ENCODE peak calls at places on chromosome 21, in nine cellular contexts. J is heart left ventricle, M is IMR-90, Y is HCT116, G is body of pancreas, B is tibial nerve, W is right cardiac atrium, D is upper lobe of right lung, X is OCI-LY7. I is an unnamed sample. For H3K4me1, the result is how much of the 10 kb centered on the place peaks cover.

GRCh38 chr21:29170935-29171334 is 40.5 kb downstream of the MAP3K7CL start:
- DNase-seq in J (no peak), M (no peak), Y (no peak), G (no peak), B (no peak), W (no peak), D (no peak), X (no peak), I (no peak)

GRCh38 chr21:38741976-38742309 is 63.8 kb upstream of the ETS2 start:
- DNase-seq in J (no peak), M (no peak), Y (no peak), G (no peak), B (no peak), W (no peak), D (no peak), X (no peak), I (peak)

GRCh38 chr21:40140675-40141074 is 273.4 kb downstream of the PCP4 start:
- DNase-seq in J (no peak), M (no peak), Y (no peak), G (no peak), B (no peak), W (no peak), D (no peak), X (no peak), I (no peak)

GRCh38 chr21:26966360-26966977 is 419 bp downstream of the ADAMTS5 start:
- DNase-seq in J (no peak), M (peak), Y (no peak), G (no peak), B (no peak), W (peak), D (no peak), X (no peak), I (no peak)

GRCh38 chr21:31162827-31163226 is 124.6 kb upstream of the KRTAP19-8 start:
- DNase-seq in J (no peak), M (peak), Y (no peak), G (no peak), B (no peak), W (no peak), D (no peak), X (no peak), I (no peak)

GRCh38 chr21:37535672-37536071 is 169.1 kb downstream of the DYRK1A start:
- DNase-seq in J (no peak), M (no peak), Y (no peak), G (no peak), B (no peak), W (no peak), D (no peak), X (no peak), I (no peak)

GRCh38 chr21:44255519-44255981 is 6.1 kb downstream of the DNMT3L start:
- DNase-seq in J (no peak), M (peak), Y (no peak), G (no peak), B (no peak), W (no peak), D (no peak), X (no peak), I (no peak)

GRCh38 chr21:16194851-16195251 is 465.1 kb downstream of the USP25 start:
- DNase-seq in J (peak), M (peak), Y (no peak), G (no peak), B (peak), W (no peak), D (no peak), X (no peak), I (no peak)

GRCh38 chr21:38798481-38798882 is 7.2 kb upstream of the ETS2 start:
- DNase-seq in J (no peak), M (no peak), Y (peak), G (peak), B (no peak), W (no peak), D (no peak), X (no peak), I (peak)

GRCh38 chr21:44654576-44654950 is at the start of gene KRTAP12-4:
- DNase-seq in J (no peak), M (no peak), Y (no peak), G (no peak), B (no peak), W (no peak), D (no peak), X (no peak), I (no peak)

GRCh38 chr21:45951676-45952075 is 29.9 kb upstream of the COL6A1 start:
- DNase-seq in J (no peak), M (no peak), Y (no peak), G (no peak), B (no peak), W (no peak), D (no peak), X (no peak), I (no peak)

GRCh38 chr21:28822882-28823335 is 169.8 kb downstream of the LTN1 start:
- DNase-seq in J (no peak), M (peak), Y (no peak), G (no peak), B (peak), W (no peak), D (no peak), X (no peak), I (peak)

GRCh38 chr21:16125274-16125673 is 395.5 kb downstream of the USP25 start:
- DNase-seq in J (no peak), M (no peak), Y (no peak), G (no peak), B (no peak), W (no peak), D (no peak), X (no peak), I (no peak)

GRCh38 chr21:34704119-34704518 is 35.3 kb downstream of the CLIC6 start:
- DNase-seq in J (no peak), M (peak), Y (no peak), G (no peak), B (peak), W (no peak), D (no peak), X (no peak), I (no peak)

GRCh38 chr21:33267250-33267649 is 1.1 kb downstream of the IL10RB start:
- DNase-seq in J (no peak), M (no peak), Y (no peak), G (no peak), B (no peak), W (no peak), D (no peak), X (no peak), I (no peak)
- H3K27ac ChIP-seq in J (peak), M (no peak), Y (no peak), G (peak), B (peak), W (peak), D (peak), X (peak), I (peak)

GRCh38 chr21:17795084-17796036 is 23.8 kb downstream of the C21orf91 start:
- DNase-seq in J (no peak), M (no peak), Y (no peak), G (no peak), B (no peak), W (no peak), D (no peak), X (no peak), I (no peak)

GRCh38 chr21:17796037-17796403 is 23.1 kb downstream of the C21orf91 start:
- DNase-seq in J (no peak), M (no peak), Y (no peak), G (no peak), B (no peak), W (no peak), D (no peak), X (no peak), I (no peak)

GRCh38 chr21:17794631-17795030 is 24.5 kb downstream of the C21orf91 start:
- DNase-seq in J (no peak), M (no peak), Y (no peak), G (no peak), B (no peak), W (no peak), D (no peak), X (no peak), I (no peak)

GRCh38 chr21:17797967-17798366 is 21.2 kb downstream of the C21orf91 start:
- DNase-seq in J (no peak), M (no peak), Y (no peak), G (no peak), B (no peak), W (no peak), D (no peak), X (no peak), I (no peak)

DNA sequence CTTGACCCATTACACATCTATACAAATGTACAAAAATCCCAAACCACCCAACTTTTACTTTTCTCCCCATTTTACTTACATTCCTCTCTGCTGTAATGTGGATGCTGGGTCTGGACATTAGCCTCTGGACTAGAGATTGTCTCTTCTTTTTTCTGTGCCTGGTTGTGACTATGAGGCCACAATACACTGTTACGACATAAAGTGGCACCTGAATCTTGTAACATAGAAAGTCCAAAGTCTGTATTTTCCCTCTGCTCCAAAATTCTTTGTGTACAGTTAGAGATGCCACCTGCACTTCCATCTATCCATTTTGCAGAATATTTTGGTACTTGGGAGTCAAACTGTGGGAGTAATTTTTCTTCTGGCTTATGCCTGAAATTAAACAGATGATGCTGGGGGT is 22.7 kb downstream of the C21orf91 start:
- DNase-seq in J (no peak), M (no peak), Y (no peak), G (no peak), B (no peak), W (no peak), D (no peak), X (no peak), I (no peak)
- H3K4me1 ChIP-seq in J (half or more), M (under half), Y (under half), G (under half), B (under half), W (under half), D (under half), X (under half), I (under half)

GRCh38 chr21:42081138-42081537 is 10.0 kb downstream of the UMODL1 start:
- DNase-seq in J (no peak), M (no peak), Y (no peak), G (no peak), B (no peak), W (no peak), D (no peak), X (no peak), I (no peak)
- H3K27ac ChIP-seq in J (no peak), M (no peak), Y (no peak), G (no peak), B (no peak), W (no peak), D (no peak), X (no peak), I (no peak)

GRCh38 chr21:35713914-35714313 is 346.4 kb downstream of the SETD4 start:
- DNase-seq in J (no peak), M (no peak), Y (no peak), G (no peak), B (no peak), W (no peak), D (no peak), X (no peak), I (no peak)

GRCh38 chr21:35705888-35706287 is 354.4 kb downstream of the SETD4 start:
- DNase-seq in J (no peak), M (no peak), Y (no peak), G (peak), B (no peak), W (no peak), D (no peak), X (no peak), I (no peak)

GRCh38 chr21:35716886-35717285 is 343.4 kb downstream of the SETD4 start:
- DNase-seq in J (no peak), M (no peak), Y (no peak), G (no peak), B (no peak), W (no peak), D (no peak), X (no peak), I (no peak)

GRCh38 chr21:35711661-35712060 is 348.7 kb downstream of the SETD4 start:
- DNase-seq in J (no peak), M (no peak), Y (no peak), G (peak), B (no peak), W (no peak), D (no peak), X (peak), I (no peak)

DNA sequence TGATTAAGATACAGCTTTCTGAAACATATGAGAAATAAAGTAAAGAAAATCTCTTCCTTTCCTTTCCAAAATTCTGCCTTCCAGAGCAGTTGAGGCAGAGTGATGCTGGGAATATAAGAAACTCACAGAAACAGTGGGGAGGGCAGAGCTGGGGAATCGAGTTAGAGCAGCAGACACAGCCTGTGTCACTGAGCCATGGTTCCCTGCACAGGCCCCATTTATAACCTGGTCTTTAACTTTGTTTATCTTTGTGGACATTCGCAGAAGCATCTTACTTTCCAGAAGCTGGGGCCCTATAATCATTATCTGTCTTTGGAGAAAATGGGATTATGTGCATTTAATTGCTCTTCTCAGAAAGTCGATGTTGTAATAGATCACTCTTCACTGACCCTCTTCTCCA is 349.1 kb downstream of the SETD4 start:
- DNase-seq in J (no peak), M (no peak), Y (no peak), G (no peak), B (no peak), W (no peak), D (no peak), X (no peak), I (no peak)
- H3K4me1 ChIP-seq in J (under half), M (under half), Y (under half), G (under half), B (under half), W (under half), D (under half), X (under half), I (under half)

GRCh38 chr21:33682992-33683627 is 40.8 kb downstream of the ITSN1 start:
- DNase-seq in J (no peak), M (peak), Y (peak), G (no peak), B (no peak), W (no peak), D (no peak), X (no peak), I (no peak)
- H3K27ac ChIP-seq in J (no peak), M (no peak), Y (peak), G (no peak), B (no peak), W (peak), D (no peak), X (no peak), I (no peak)